ENCODE peak calls at places on chromosomes 1 and 21, in eight cellular contexts. M is HCT116, D is hepatocyte, G is GM23338, U is GM23248, Q is PC-3, H is neural progenitor cell, W is SK-N-SH. A is an unnamed sample.

GRCh38 chr1:223712856-223713494 is 636 bp downstream of the CAPN2 start:
- DNase-seq in W (no peak), D (no peak), H (peak; percentile 41), Q (no peak), U (peak; percentile 58), M (no peak), G (no peak), A (no peak)

GRCh38 chr1:230702934-230703678 is 10.8 kb downstream of the AGT start:
- DNase-seq in Q (no peak), M (no peak), U (no peak), D (peak; percentile 49), H (peak; percentile 14), W (no peak), G (no peak), A (no peak)

GRCh38 chr1:59046730-59047157 is 250.2 kb upstream of the FGGY start:
- DNase-seq in D (no peak), Q (no peak), G (peak; percentile 21), U (peak; percentile 18), H (no peak), W (no peak), M (no peak), A (peak; percentile 5)

GRCh38 chr1:30273021-30273325 is 450.4 kb downstream of the MATN1 start:
- DNase-seq in M (no peak), D (no peak), G (no peak), Q (no peak), W (no peak), U (no peak), H (no peak), A (no peak)

GRCh38 chr1:110556471-110556807 is 37.5 kb upstream of the KCNA10 start:
- DNase-seq in U (no peak), Q (no peak), H (no peak), M (no peak), W (no peak), G (no peak), D (no peak), A (no peak)

GRCh38 chr1:30354410-30354809 is 369.0 kb downstream of the MATN1 start:
- DNase-seq in W (no peak), H (no peak), D (no peak), Q (no peak), U (no peak), G (no peak), M (no peak), A (no peak)

GRCh38 chr1:110515896-110516295 is 3.1 kb downstream of the KCNA10 start:
- DNase-seq in M (no peak), U (no peak), H (no peak), Q (no peak), D (no peak), G (no peak), W (no peak), A (no peak)

GRCh38 chr1:73593804-73594203 is 604.2 kb downstream of the LRRIQ3 start:
- DNase-seq in Q (peak; percentile 13), H (no peak), D (no peak), W (no peak), U (no peak), M (no peak), G (no peak), A (no peak)

GRCh38 chr1:21295059-21295401 is 4.8 kb upstream of the ECE1 start:
- DNase-seq in D (no peak), Q (peak; percentile 33), G (no peak), U (peak; percentile 57), M (peak; percentile 42), W (no peak), H (no peak), A (no peak)

GRCh38 chr1:11893907-11894251 is 32.3 kb downstream of the KIAA2013 start:
- DNase-seq in H (peak; percentile 77), Q (peak; percentile 73), D (peak; percentile 79), M (peak; percentile 34), W (peak; percentile 90), U (peak; percentile 56), G (peak; percentile 84), A (peak; percentile 76)

GRCh38 chr21:42093991-42094417 is 22.9 kb downstream of the UMODL1 start:
- DNase-seq in U (peak; percentile 97), H (no peak), G (no peak), M (no peak), Q (peak; percentile 94), D (peak; percentile 55), W (no peak), A (no peak)

GRCh38 chr1:179126338-179127060 is 44.6 kb downstream of the TOR3A start:
- DNase-seq in Q (no peak), H (no peak), D (no peak), W (no peak), U (no peak), G (no peak), M (no peak), A (no peak)

GRCh38 chr21:39006653-39007417 is 176.4 kb downstream of the PSMG1 start:
- DNase-seq in Q (no peak), W (no peak), M (no peak), H (no peak), D (no peak), G (no peak), U (no peak), A (peak; percentile 16)

GRCh38 chr1:154469844-154470417 is 32.1 kb upstream of the TDRD10 start:
- DNase-seq in H (no peak), D (peak; percentile 26), U (no peak), Q (no peak), G (no peak), M (no peak), W (no peak), A (no peak)

GRCh38 chr1:94579876-94580294 is 38.3 kb upstream of the F3 start:
- DNase-seq in U (peak; percentile 95), D (peak; percentile 82), M (peak; percentile 60), G (peak; percentile 61), Q (peak; percentile 96), W (no peak), H (no peak), A (no peak)

GRCh38 chr21:34962136-34962535 is 87.0 kb downstream of the RUNX1 start:
- DNase-seq in D (no peak), Q (no peak), H (no peak), M (no peak), W (no peak), G (no peak), U (no peak), A (no peak)

GRCh38 chr1:92486251-92487077 is at the start of gene GFI1:
- DNase-seq in D (peak; percentile 43), Q (no peak), U (peak; percentile 62), H (peak; percentile 74), W (peak; percentile 58), G (peak; percentile 76), M (no peak), A (no peak)

GRCh38 chr1:152169356-152170025 is 10.5 kb upstream of the RPTN start:
- DNase-seq in W (no peak), U (no peak), D (no peak), H (no peak), G (no peak), Q (no peak), M (no peak), A (no peak)

GRCh38 chr21:16302851-16303282 is 573.1 kb downstream of the USP25 start:
- DNase-seq in D (peak; percentile 14), W (no peak), G (no peak), U (peak; percentile 72), Q (no peak), H (no peak), M (no peak), A (no peak)

GRCh38 chr1:226063362-226064167 is 1.0 kb downstream of the H3-3A start:
- DNase-seq in G (peak; percentile 62), Q (peak; percentile 38), H (peak; percentile 67), M (no peak), D (peak; percentile 57), W (peak; percentile 36), U (peak; percentile 74), A (peak; percentile 83)

GRCh38 chr1:161309868-161310267 is at the start of gene MPZ:
- DNase-seq in M (no peak), D (no peak), G (no peak), W (no peak), H (no peak), Q (no peak), U (no peak), A (no peak)

GRCh38 chr1:111517464-111518225 is 14.2 kb upstream of the ADORA3 start:
- DNase-seq in M (no peak), W (no peak), Q (no peak), H (no peak), U (no peak), G (no peak), D (no peak), A (peak; percentile 44)

GRCh38 chr21:41631564-41632461 is 123.9 kb upstream of the TMPRSS2 start:
- DNase-seq in U (peak; percentile 67), M (no peak), G (no peak), H (no peak), Q (peak; percentile 96), W (no peak), D (peak; percentile 41), A (no peak)

GRCh38 chr1:71147637-71148360 is 67.0 kb upstream of the ZRANB2 start:
- DNase-seq in G (no peak), U (no peak), M (no peak), W (no peak), D (no peak), H (no peak), Q (no peak), A (no peak)

GRCh38 chr1:116254776-116255175 is 118.3 kb upstream of the ATP1A1 start:
- DNase-seq in G (no peak), H (no peak), D (no peak), W (no peak), U (peak; percentile 2), Q (no peak), M (no peak), A (no peak)

GRCh38 chr21:44842087-44842486 is 24.2 kb upstream of the SUMO3 start:
- DNase-seq in D (no peak), W (no peak), G (no peak), H (no peak), U (no peak), M (no peak), Q (no peak), A (no peak)

GRCh38 chr1:86868477-86868876 is 45.4 kb downstream of the SELENOF start:
- DNase-seq in Q (no peak), W (no peak), H (no peak), U (peak; percentile 46), G (no peak), M (no peak), D (no peak), A (no peak)

GRCh38 chr1:240441684-240442083 is 170.3 kb downstream of the GREM2 start:
- DNase-seq in G (no peak), H (no peak), W (no peak), Q (no peak), D (no peak), U (no peak), M (no peak), A (no peak)
- H3K36me3 ChIP-seq in G (no peaks in the 10 kb centered on the region), H (no peaks in the 10 kb centered on the region), W (peaks cover 47% of the 10 kb centered on the region), Q (peaks cover 2% of the 10 kb centered on the region), D (no peaks in the 10 kb centered on the region), U (peaks cover 49% of the 10 kb centered on the region), M (no peaks in the 10 kb centered on the region), A (no peaks in the 10 kb centered on the region)

GRCh38 chr1:45266151-45266801 is 59.9 kb upstream of the ZSWIM5 start:
- DNase-seq in D (peak; percentile 58), H (no peak), W (no peak), U (peak; percentile 74), G (peak; percentile 10), Q (peak; percentile 82), M (no peak), A (peak; percentile 22)
- TF ChIP-seq EZH2phosphoT487 in D (no peak), H (no peak), W (no peak), U (no peak), G (no peak), Q (no peak), M (no peak), A (no peak)

GRCh38 chr1:64482720-64483119 is 12.8 kb downstream of the CACHD1 start:
- DNase-seq in H (no peak), W (no peak), D (peak; percentile 28), Q (no peak), G (no peak), U (peak; percentile 21), M (no peak), A (no peak)
- H3K36me3 ChIP-seq in H (no peaks in the 10 kb centered on the region), W (no peaks in the 10 kb centered on the region), D (no peaks in the 10 kb centered on the region), Q (no peaks in the 10 kb centered on the region), G (no peaks in the 10 kb centered on the region), U (no peaks in the 10 kb centered on the region), M (no peaks in the 10 kb centered on the region), A (no peaks in the 10 kb centered on the region)

GRCh38 chr1:103190746-103191145 is 82.4 kb upstream of the COL11A1 start:
- DNase-seq in U (peak; percentile 28), W (no peak), H (no peak), G (no peak), Q (no peak), M (no peak), D (no peak), A (no peak)
- TF ChIP-seq EZH2phosphoT487 in U (no peak), W (no peak), H (no peak), G (no peak), Q (no peak), M (no peak), D (no peak), A (no peak)